ENCODE peak calls at places on chromosomes 12 and 14, in ten cellular contexts. T is aorta; J is Panc1; R is naive thymus-derived CD4-positive, alpha-beta T cell; A is kidney; W is CD4-positive, alpha-beta memory T cell; F is tibial artery; D is HepG2; I is effector memory CD4-positive, alpha-beta T cell; B is mesenchymal stem cell. Z is an unnamed sample. For H3K4me1, the result is how much of the 10 kb centered on the place peaks cover.

GRCh38 chr12:108667349-108667748 is 33.7 kb upstream of the SELPLG start:
- DNase-seq in T (no peak), J (no peak), R (no peak), A (no peak), W (no peak), F (no peak), D (peak), I (no peak), B (peak), Z (no peak)

GRCh38 chr12:119328111-119328510 is 6.4 kb upstream of the CCDC60 start:
- DNase-seq in T (no peak), J (peak), R (no peak), A (no peak), W (no peak), F (no peak), D (peak), I (no peak), B (no peak), Z (no peak)

GRCh38 chr14:92685784-92686355 is 62.6 kb downstream of the LGMN start:
- DNase-seq in T (peak), J (no peak), R (no peak), A (peak), W (no peak), F (no peak), D (no peak), I (no peak), B (no peak), Z (no peak)

GRCh38 chr14:66509874-66510273 is 1.9 kb downstream of the GPHN start:
- DNase-seq in T (no peak), J (no peak), R (no peak), A (no peak), W (no peak), F (no peak), D (no peak), I (no peak), B (peak), Z (no peak)

GRCh38 chr14:65927871-65928270 is 515.3 kb downstream of the FUT8 start:
- DNase-seq in T (no peak), J (no peak), R (peak), A (no peak), W (peak), F (no peak), D (no peak), I (peak), B (no peak), Z (peak)

GRCh38 chr12:113980537-113981337 is 14.6 kb upstream of the RBM19 start:
- DNase-seq in T (peak), J (peak), R (no peak), A (no peak), W (peak), F (no peak), D (peak), I (no peak), B (peak), Z (peak)

GRCh38 chr14:50340945-50341344 is 28.8 kb downstream of the DMAC2L start:
- DNase-seq in T (no peak), J (no peak), R (no peak), A (no peak), W (no peak), F (no peak), D (no peak), I (no peak), B (no peak), Z (no peak)

GRCh38 chr12:102426599-102427541 is 53.5 kb downstream of the IGF1 start:
- DNase-seq in T (no peak), J (no peak), R (no peak), A (no peak), W (no peak), F (no peak), D (no peak), I (no peak), B (no peak), Z (no peak)

GRCh38 chr12:120090211-120090610 is 26.3 kb downstream of the RAB35 start:
- DNase-seq in T (peak), J (no peak), R (no peak), A (peak), W (no peak), F (no peak), D (no peak), I (no peak), B (no peak), Z (no peak)

GRCh38 chr12:75275702-75276101 is 54.4 kb downstream of the CAPS2 start:
- DNase-seq in T (no peak), J (no peak), R (no peak), A (no peak), W (no peak), F (no peak), D (no peak), I (no peak), B (no peak), Z (no peak)

GRCh38 chr12:131586761-131587160 is 124.1 kb upstream of the SFSWAP start:
- DNase-seq in T (no peak), J (no peak), R (no peak), A (no peak), W (no peak), F (no peak), D (no peak), I (no peak), B (no peak), Z (no peak)

GRCh38 chr14:82398313-82398712 is 864.7 kb upstream of the SEL1L start:
- DNase-seq in T (no peak), J (no peak), R (no peak), A (no peak), W (no peak), F (no peak), D (no peak), I (no peak), B (no peak), Z (no peak)

GRCh38 chr14:90796319-90796718 is 19.9 kb downstream of the TTC7B start:
- DNase-seq in T (no peak), J (no peak), R (no peak), A (no peak), W (no peak), F (no peak), D (no peak), I (no peak), B (no peak), Z (no peak)

GRCh38 chr14:49959822-49960408 is 67.0 kb downstream of the ARF6 start:
- DNase-seq in T (no peak), J (no peak), R (peak), A (peak), W (no peak), F (no peak), D (no peak), I (no peak), B (no peak), Z (no peak)

GRCh38 chr14:104692939-104693315 is 3.5 kb downstream of the INF2 start:
- DNase-seq in T (no peak), J (no peak), R (no peak), A (no peak), W (no peak), F (no peak), D (no peak), I (no peak), B (no peak), Z (no peak)

GRCh38 chr12:65450610-65451009 is 172.1 kb downstream of the MSRB3 start:
- DNase-seq in T (no peak), J (no peak), R (no peak), A (no peak), W (no peak), F (no peak), D (no peak), I (no peak), B (peak), Z (no peak)

GRCh38 chr12:106760184-106760531 is 14.3 kb upstream of the RIC8B start:
- DNase-seq in T (no peak), J (no peak), R (peak), A (no peak), W (peak), F (no peak), D (no peak), I (no peak), B (peak), Z (no peak)

GRCh38 chr14:31059152-31059924 is 33.2 kb upstream of the STRN3 start:
- DNase-seq in T (no peak), J (no peak), R (no peak), A (peak), W (no peak), F (peak), D (peak), I (no peak), B (peak), Z (no peak)

GRCh38 chr14:91378945-91379932 is 38.4 kb downstream of the CCDC88C start:
- DNase-seq in T (no peak), J (no peak), R (no peak), A (no peak), W (no peak), F (no peak), D (peak), I (no peak), B (no peak), Z (no peak)

GRCh38 chr12:52946797-52947547 is 1.9 kb upstream of the KRT18 start:
- DNase-seq in T (no peak), J (no peak), R (no peak), A (no peak), W (no peak), F (no peak), D (peak), I (no peak), B (peak), Z (no peak)

GRCh38 chr12:91172051-91172450 is 10.6 kb downstream of the DCN start:
- DNase-seq in T (no peak), J (no peak), R (no peak), A (no peak), W (no peak), F (no peak), D (no peak), I (no peak), B (no peak), Z (no peak)

GRCh38 chr12:54383041-54383609 is 1.4 kb downstream of the ZNF385A start:
- DNase-seq in T (peak), J (peak), R (no peak), A (no peak), W (no peak), F (no peak), D (no peak), I (no peak), B (peak), Z (no peak)

GRCh38 chr14:62030387-62030786 is 268.2 kb downstream of the SNAPC1 start:
- DNase-seq in T (no peak), J (no peak), R (no peak), A (no peak), W (no peak), F (no peak), D (no peak), I (no peak), B (no peak), Z (no peak)

GRCh38 chr12:114605918-114606317 is 78.1 kb downstream of the TBX3 start:
- DNase-seq in T (no peak), J (no peak), R (no peak), A (no peak), W (no peak), F (no peak), D (no peak), I (no peak), B (no peak), Z (no peak)

GRCh38 chr12:66883545-66883944 is 204.7 kb upstream of the GRIP1 start:
- DNase-seq in T (no peak), J (no peak), R (no peak), A (no peak), W (no peak), F (no peak), D (no peak), I (no peak), B (no peak), Z (no peak)

GRCh38 chr14:74425525-74426201 is 347 bp downstream of the SYNDIG1L start:
- DNase-seq in T (peak), J (no peak), R (peak), A (peak), W (peak), F (no peak), D (no peak), I (peak), B (peak), Z (peak)

GRCh38 chr12:47768323-47768811 is 4.7 kb upstream of the SLC48A1 start:
- DNase-seq in T (no peak), J (no peak), R (no peak), A (no peak), W (no peak), F (no peak), D (peak), I (no peak), B (no peak), Z (no peak)

GRCh38 chr12:6614513-6615177 is 7.5 kb upstream of the CHD4 start:
- DNase-seq in T (no peak), J (no peak), R (no peak), A (no peak), W (no peak), F (no peak), D (no peak), I (no peak), B (peak), Z (no peak)

GRCh38 chr12:6613015-6613775 is 6.0 kb upstream of the CHD4 start:
- DNase-seq in T (peak), J (no peak), R (no peak), A (peak), W (no peak), F (peak), D (peak), I (peak), B (peak), Z (peak)

GRCh38 chr12:6612652-6613014 is 5.5 kb upstream of the CHD4 start:
- DNase-seq in T (no peak), J (no peak), R (no peak), A (no peak), W (no peak), F (no peak), D (no peak), I (no peak), B (no peak), Z (no peak)

GRCh38 chr12:6612247-6612646 is 5.1 kb upstream of the CHD4 start:
- DNase-seq in T (no peak), J (no peak), R (peak), A (no peak), W (no peak), F (no peak), D (no peak), I (no peak), B (no peak), Z (peak)

DNA sequence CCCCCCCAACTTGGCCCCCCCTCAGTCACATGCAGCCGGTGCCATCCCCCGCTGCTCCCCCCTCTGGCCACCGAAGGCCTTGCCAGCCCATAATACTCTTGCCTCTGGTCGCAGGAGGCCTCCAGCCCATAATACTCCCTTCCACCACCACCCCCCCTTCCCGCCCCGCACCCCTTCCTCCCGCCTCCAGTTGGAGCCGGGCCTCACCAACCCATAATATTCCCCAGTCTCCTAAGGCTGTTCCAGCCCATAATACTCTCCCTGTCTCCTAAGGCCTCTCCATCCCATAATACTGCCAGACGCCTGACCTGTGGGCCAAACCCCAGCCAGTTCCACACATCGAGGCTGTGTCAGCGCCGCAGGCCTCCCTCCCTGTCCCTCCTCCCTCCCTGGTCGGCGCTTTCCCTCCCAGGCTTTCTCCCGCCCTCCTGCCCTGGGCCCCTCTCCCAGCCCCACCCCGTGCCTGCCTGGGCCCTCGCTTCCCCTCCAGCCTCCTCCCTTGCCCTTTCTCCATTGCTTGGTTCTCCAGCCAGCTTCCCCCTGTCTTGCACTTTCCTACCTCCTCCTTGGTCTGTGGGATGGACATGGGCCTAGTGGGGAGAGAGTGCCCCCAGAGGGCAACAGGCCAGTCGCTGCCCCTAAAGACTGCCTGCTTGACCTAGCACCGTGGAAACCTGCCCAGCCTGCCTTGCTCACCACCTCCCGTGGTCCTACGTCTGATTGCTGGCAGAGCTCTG is 6.8 kb upstream of the CHD4 start:
- DNase-seq in T (peak), J (no peak), R (no peak), A (peak), W (no peak), F (peak), D (peak), I (peak), B (peak), Z (peak)
- H3K4me3 ChIP-seq in T (no peak), J (no peak), R (no peak), A (no peak), W (no peak), F (no peak), D (peak), I (no peak), B (no peak), Z (no peak)

GRCh38 chr12:123445388-123446344 is 9.2 kb upstream of the RILPL2 start:
- DNase-seq in T (no peak), J (no peak), R (no peak), A (no peak), W (no peak), F (peak), D (no peak), I (no peak), B (peak), Z (no peak)
- H3K27ac ChIP-seq in T (peak), J (peak), R (no peak), A (peak), W (peak), F (peak), D (no peak), I (peak), B (no peak), Z (no peak)

DNA sequence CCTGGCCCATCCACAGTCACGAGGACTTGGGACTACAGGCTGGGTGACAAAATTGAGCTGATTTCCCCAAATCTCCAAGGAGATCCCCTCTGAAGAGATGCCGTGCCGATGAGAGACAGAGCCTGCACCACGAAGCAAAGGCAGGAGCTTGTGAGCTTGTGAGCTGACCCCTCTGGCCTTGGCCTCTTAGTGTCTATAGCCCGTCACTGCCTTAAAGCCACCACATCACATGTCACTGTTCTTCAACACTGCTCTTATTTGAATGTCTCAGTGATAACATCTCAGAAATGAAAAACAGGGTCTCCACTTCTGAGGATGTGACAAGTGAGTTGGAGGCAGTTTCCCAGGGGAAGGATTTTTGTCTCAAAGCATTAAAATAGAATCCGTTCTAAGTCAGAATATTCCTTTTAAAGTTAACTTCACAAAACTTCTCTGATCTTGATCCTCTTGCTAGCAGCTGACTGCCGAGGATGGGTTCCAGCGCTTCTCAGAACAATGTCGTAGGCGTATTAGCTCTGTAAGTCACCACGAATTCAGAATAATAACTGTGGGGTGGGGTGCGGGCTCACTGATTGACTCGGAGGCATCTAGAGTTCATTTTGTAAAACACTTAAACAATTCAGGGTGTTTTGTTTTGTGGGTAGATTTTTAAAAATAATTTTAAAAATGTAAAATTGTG is 37.5 kb downstream of the CHST11 start:
- DNase-seq in T (no peak), J (no peak), R (peak), A (no peak), W (peak), F (peak), D (no peak), I (no peak), B (no peak), Z (peak)
- H3K4me1 ChIP-seq in T (under half), J (under half), R (half or more), A (under half), W (half or more), F (under half), D (under half), I (half or more), B (under half), Z (half or more)

GRCh38 chr14:34985740-34986139 is 2.9 kb downstream of the SRP54 start:
- DNase-seq in T (no peak), J (no peak), R (no peak), A (no peak), W (no peak), F (no peak), D (no peak), I (no peak), B (no peak), Z (no peak)
- H3K4me3 ChIP-seq in T (no peak), J (no peak), R (no peak), A (no peak), W (no peak), F (no peak), D (no peak), I (no peak), B (no peak), Z (no peak)

GRCh38 chr12:2963154-2963759 is 4.1 kb downstream of the TEAD4 start:
- DNase-seq in T (no peak), J (no peak), R (no peak), A (no peak), W (no peak), F (no peak), D (peak), I (no peak), B (peak), Z (no peak)
- H3K27ac ChIP-seq in T (no peak), J (peak), R (no peak), A (no peak), W (no peak), F (no peak), D (peak), I (no peak), B (no peak), Z (no peak)

GRCh38 chr14:99270491-99271287 is 1.3 kb downstream of the BCL11B start:
- DNase-seq in T (no peak), J (no peak), R (peak), A (peak), W (peak), F (no peak), D (no peak), I (no peak), B (no peak), Z (no peak)
- H3K4me1 ChIP-seq in T (under half), J (under half), R (under half), A (under half), W (under half), F (half or more), D (under half), I (under half), B (under half), Z (under half)

GRCh38 chr12:133106253-133106652 is 23.8 kb downstream of the ZNF891 start:
- DNase-seq in T (no peak), J (no peak), R (no peak), A (no peak), W (no peak), F (no peak), D (no peak), I (no peak), B (peak), Z (no peak)

GRCh38 chr12:133105620-133106019 is 24.5 kb downstream of the ZNF891 start:
- DNase-seq in T (no peak), J (no peak), R (no peak), A (no peak), W (no peak), F (no peak), D (no peak), I (no peak), B (peak), Z (no peak)

GRCh38 chr12:133107121-133107520 is 23.0 kb downstream of the ZNF891 start:
- DNase-seq in T (no peak), J (no peak), R (no peak), A (no peak), W (no peak), F (no peak), D (no peak), I (no peak), B (no peak), Z (no peak)

GRCh38 chr12:133108150-133108549 is 21.9 kb downstream of the ZNF891 start:
- DNase-seq in T (no peak), J (no peak), R (no peak), A (no peak), W (no peak), F (no peak), D (no peak), I (no peak), B (no peak), Z (no peak)
- H3K4me3 ChIP-seq in T (no peak), J (no peak), R (no peak), A (peak), W (no peak), F (no peak), D (no peak), I (no peak), B (peak), Z (peak)

Z was measured in CD8-positive, alpha-beta memory T cell.